ENCODE peak calls at places on chromosome 6, in five cellular contexts. C is posterior vena cava, P is stromal cell of bone marrow, Z is HTR-8/SVneo, N is posterior cingulate gyrus. G is an unnamed sample.

GRCh38 chr6:15025416-15025815 is 220.5 kb upstream of the JARID2 start:
- DNase-seq in C (no peak), P (no peak), Z (no peak), N (no peak), G (no peak)

GRCh38 chr6:43970913-43971775 is 156.1 kb downstream of the MRPL14 start:
- DNase-seq in C (no peak), P (no peak), Z (no peak), N (no peak), G (no peak)

GRCh38 chr6:106383573-106383972 is 23.1 kb downstream of the CRYBG1 start:
- DNase-seq in C (no peak), P (no peak), Z (no peak), N (no peak), G (no peak)

GRCh38 chr6:111087871-111088667 is 766 bp downstream of the SLC16A10 start:
- DNase-seq in C (peak), P (no peak), Z (peak), N (no peak), G (peak)

GRCh38 chr6:69719602-69720193 is 77.1 kb downstream of the LMBRD1 start:
- DNase-seq in C (no peak), P (peak), Z (peak), N (no peak), G (no peak)

GRCh38 chr6:90687751-90688380 is 101.0 kb upstream of the MAP3K7 start:
- DNase-seq in C (no peak), P (no peak), Z (no peak), N (no peak), G (no peak)

GRCh38 chr6:129748212-129748900 is 38.4 kb upstream of the ARHGAP18 start:
- DNase-seq in C (no peak), P (no peak), Z (no peak), N (no peak), G (no peak)

GRCh38 chr6:113432729-113433505 is 424.2 kb upstream of the MARCKS start:
- DNase-seq in C (no peak), P (no peak), Z (no peak), N (no peak), G (no peak)

G was measured in kidney.